ENCODE peak calls at places on chromosome 14, in four cellular contexts. Q is tibial nerve, I is cardiac fibroblast, W is brain microvascular endothelial cell. D is an unnamed sample.
A peak's percentile ranks its signal among the peaks of the same experiment; 100 is the strongest.

GRCh38 chr14:71725802-71726638 is 206.2 kb upstream of the RGS6 start:
- DNase-seq in Q (no peak), I (peak; percentile 81), W (peak; percentile 47), D (no peak)

GRCh38 chr14:82488473-82488872 is 954.8 kb upstream of the SEL1L start:
- DNase-seq in Q (no peak), W (no peak), I (no peak), D (no peak)

GRCh38 chr14:50008562-50009355 is 107.6 kb downstream of the VCPKMT start:
- DNase-seq in Q (no peak), I (no peak), W (no peak), D (no peak)

GRCh38 chr14:71482701-71483100 is 449.5 kb upstream of the RGS6 start:
- DNase-seq in I (peak; percentile 57), Q (no peak), W (peak; percentile 36), D (no peak)

GRCh38 chr14:31027847-31028246 is 1.7 kb upstream of the STRN3 start:
- DNase-seq in Q (no peak), W (no peak), I (no peak), D (no peak)

GRCh38 chr14:61344437-61345143 is 23.2 kb downstream of the PRKCH start:
- DNase-seq in W (no peak), I (no peak), Q (no peak), D (no peak)

GRCh38 chr14:100305446-100306255 is 593 bp downstream of the SLC25A29 start:
- DNase-seq in Q (no peak), I (no peak), W (no peak), D (peak; percentile 27)

GRCh38 chr14:37602605-37603453 is 7.4 kb downstream of the TTC6 start:
- DNase-seq in Q (no peak), W (no peak), I (no peak), D (no peak)

GRCh38 chr14:75170797-75171196 is 5.6 kb downstream of the TMED10 start:
- DNase-seq in W (no peak), Q (no peak), I (peak; percentile 33), D (no peak)

GRCh38 chr14:80988742-80989429 is 33.5 kb downstream of the TSHR start:
- DNase-seq in Q (no peak), W (peak; percentile 10), I (no peak), D (no peak)

GRCh38 chr14:60331201-60332045 is 82.4 kb downstream of the PPM1A start:
- DNase-seq in Q (peak; percentile 64), I (peak; percentile 53), W (peak; percentile 51), D (peak; percentile 89)

GRCh38 chr14:77986808-77987207 is 183.4 kb upstream of the NRXN3 start:
- DNase-seq in W (no peak), I (no peak), Q (no peak), D (no peak)

GRCh38 chr14:50303744-50304471 is 8.1 kb downstream of the L2HGDH start:
- DNase-seq in W (no peak), Q (no peak), I (peak; percentile 79), D (no peak)

GRCh38 chr14:25122188-25122587 is 72.2 kb upstream of the STXBP6 start:
- DNase-seq in Q (no peak), I (peak; percentile 19), W (no peak), D (no peak)

GRCh38 chr14:61584258-61584657 is 111.1 kb upstream of the HIF1A start:
- DNase-seq in Q (no peak), W (peak; percentile 87), I (peak; percentile 54), D (no peak)

GRCh38 chr14:34931206-34931605 is 51.6 kb upstream of the SRP54 start:
- DNase-seq in I (peak; percentile 23), W (no peak), Q (no peak), D (no peak)

GRCh38 chr14:20093442-20093841 is 17.1 kb upstream of the OR4K17 start:
- DNase-seq in I (no peak), W (no peak), Q (no peak), D (no peak)

GRCh38 chr14:97453991-97454390 is 656.8 kb downstream of the VRK1 start:
- DNase-seq in W (no peak), Q (no peak), I (no peak), D (no peak)

GRCh38 chr14:64788706-64789105 is 84.5 kb downstream of the PLEKHG3 start:
- DNase-seq in I (peak; percentile 85), W (peak; percentile 94), Q (peak; percentile 15), D (no peak)

GRCh38 chr14:65502676-65503124 is 90.2 kb downstream of the FUT8 start:
- DNase-seq in W (peak; percentile 70), I (peak; percentile 63), Q (no peak), D (no peak)

GRCh38 chr14:35470775-35471174 is 63.2 kb upstream of the INSM2 start:
- DNase-seq in Q (no peak), W (peak; percentile 43), I (peak; percentile 26), D (no peak)

GRCh38 chr14:25537846-25538455 is 488.0 kb upstream of the STXBP6 start:
- DNase-seq in Q (no peak), I (no peak), W (no peak), D (peak; percentile 37)

GRCh38 chr14:95319312-95320075 is at the start of gene CLMN:
- DNase-seq in Q (no peak), W (no peak), I (peak; percentile 25), D (peak; percentile 27)

GRCh38 chr14:60051690-60052324 is 39.9 kb upstream of the PCNX4 start:
- DNase-seq in W (no peak), Q (no peak), I (peak; percentile 48), D (no peak)

GRCh38 chr14:73973497-73973896 is 23.4 kb downstream of the COQ6 start:
- DNase-seq in I (no peak), Q (no peak), W (no peak), D (no peak)

GRCh38 chr14:80275208-80275850 is 64.0 kb upstream of the DIO2 start:
- DNase-seq in I (peak; percentile 51), Q (no peak), W (peak; percentile 29), D (no peak)

GRCh38 chr14:70166530-70167203 is 22.1 kb downstream of the SLC8A3 start:
- DNase-seq in I (no peak), Q (no peak), W (no peak), D (no peak)

GRCh38 chr14:23358553-23359166 is 6.0 kb upstream of the SLC22A17 start:
- DNase-seq in I (no peak), Q (no peak), W (no peak), D (no peak)

GRCh38 chr14:61504841-61505340 is 183.5 kb downstream of the PRKCH start:
- DNase-seq in W (no peak), Q (no peak), I (no peak), D (no peak)

GRCh38 chr14:55968741-55969140 is 149.5 kb upstream of the PELI2 start:
- DNase-seq in I (peak; percentile 39), Q (no peak), W (no peak), D (no peak)

GRCh38 chr14:23610090-23610814 is 25.9 kb upstream of the DHRS2 start:
- DNase-seq in I (no peak), Q (no peak), W (no peak), D (no peak)

GRCh38 chr14:67850066-67850830 is 30.7 kb downstream of the RAD51B start:
- DNase-seq in I (no peak), Q (no peak), W (no peak), D (no peak)

GRCh38 chr14:33432407-33433023 is 493.8 kb downstream of the NPAS3 start:
- DNase-seq in W (peak; percentile 66), I (peak; percentile 61), Q (peak; percentile 24), D (no peak)
- TF ChIP-seq CTCF in W (peak; percentile 68), I (peak; percentile 57), Q (no peak), D (peak; percentile 72)

DNA sequence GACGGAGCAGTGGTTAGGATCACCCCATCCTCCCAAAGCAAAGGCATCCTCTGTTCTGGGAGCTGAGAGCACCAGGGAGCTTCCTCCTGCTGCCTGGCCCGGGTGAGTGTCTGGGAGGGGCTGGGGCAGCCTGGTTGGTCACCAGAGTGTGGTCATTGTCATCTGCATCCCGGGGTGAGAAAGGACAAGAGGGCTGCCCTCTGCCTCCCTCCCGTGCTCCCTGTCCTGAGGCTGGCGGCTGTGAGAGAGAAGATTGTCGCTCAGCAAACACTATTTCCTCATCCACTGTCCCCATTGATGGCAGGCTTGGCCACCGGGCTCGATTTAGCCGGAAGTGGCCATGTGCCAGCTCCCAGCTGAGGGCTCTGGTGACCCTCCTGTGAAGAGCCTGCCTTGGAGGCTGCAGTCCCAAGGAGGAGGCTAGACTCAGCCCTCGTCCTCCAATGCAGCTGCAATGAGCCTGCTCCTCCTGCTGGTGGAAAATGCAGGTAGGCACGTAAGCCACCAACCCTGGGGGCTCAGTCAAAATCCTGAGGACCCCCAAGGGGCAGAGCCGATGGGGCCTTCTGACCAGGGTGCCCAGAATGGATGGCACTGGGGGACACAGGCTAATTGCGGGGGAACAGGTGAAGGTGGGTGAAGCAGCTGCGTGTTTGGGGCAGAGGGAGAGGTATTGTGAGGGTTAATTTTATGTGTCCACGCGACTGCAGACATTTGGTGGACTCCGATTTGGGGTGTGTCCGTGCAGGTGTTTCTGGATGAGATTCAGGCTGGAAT is 155.7 kb downstream of the KIF26A start:
- DNase-seq in W (no peak), Q (no peak), I (no peak), D (no peak)
- TF ChIP-seq CTCF in W (no peak), Q (no peak), I (no peak), D (peak; percentile 33)

DNA sequence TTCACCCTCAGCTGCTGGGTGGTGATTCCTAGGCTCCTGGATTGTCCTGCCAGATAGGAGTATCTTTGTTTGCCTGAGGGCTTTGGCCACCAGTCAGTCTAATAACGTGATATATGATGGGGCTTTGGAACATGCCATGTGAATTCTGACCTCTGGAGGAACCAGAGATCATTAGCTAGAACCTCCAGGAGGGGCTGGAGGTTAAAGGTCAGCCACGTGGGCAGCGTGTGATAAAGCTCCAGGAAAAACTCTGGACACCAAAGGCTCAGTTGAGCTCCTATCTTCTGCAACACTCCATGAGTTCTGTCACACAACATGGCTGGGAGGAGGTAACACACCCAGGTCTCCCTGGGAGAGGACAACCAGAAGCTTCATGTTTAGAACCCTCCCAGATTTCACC is 251.1 kb downstream of the DAD1 start:
- DNase-seq in I (no peak), W (no peak), Q (no peak), D (no peak)
- TF ChIP-seq CTCF in I (no peak), W (no peak), Q (no peak), D (no peak)

DNA sequence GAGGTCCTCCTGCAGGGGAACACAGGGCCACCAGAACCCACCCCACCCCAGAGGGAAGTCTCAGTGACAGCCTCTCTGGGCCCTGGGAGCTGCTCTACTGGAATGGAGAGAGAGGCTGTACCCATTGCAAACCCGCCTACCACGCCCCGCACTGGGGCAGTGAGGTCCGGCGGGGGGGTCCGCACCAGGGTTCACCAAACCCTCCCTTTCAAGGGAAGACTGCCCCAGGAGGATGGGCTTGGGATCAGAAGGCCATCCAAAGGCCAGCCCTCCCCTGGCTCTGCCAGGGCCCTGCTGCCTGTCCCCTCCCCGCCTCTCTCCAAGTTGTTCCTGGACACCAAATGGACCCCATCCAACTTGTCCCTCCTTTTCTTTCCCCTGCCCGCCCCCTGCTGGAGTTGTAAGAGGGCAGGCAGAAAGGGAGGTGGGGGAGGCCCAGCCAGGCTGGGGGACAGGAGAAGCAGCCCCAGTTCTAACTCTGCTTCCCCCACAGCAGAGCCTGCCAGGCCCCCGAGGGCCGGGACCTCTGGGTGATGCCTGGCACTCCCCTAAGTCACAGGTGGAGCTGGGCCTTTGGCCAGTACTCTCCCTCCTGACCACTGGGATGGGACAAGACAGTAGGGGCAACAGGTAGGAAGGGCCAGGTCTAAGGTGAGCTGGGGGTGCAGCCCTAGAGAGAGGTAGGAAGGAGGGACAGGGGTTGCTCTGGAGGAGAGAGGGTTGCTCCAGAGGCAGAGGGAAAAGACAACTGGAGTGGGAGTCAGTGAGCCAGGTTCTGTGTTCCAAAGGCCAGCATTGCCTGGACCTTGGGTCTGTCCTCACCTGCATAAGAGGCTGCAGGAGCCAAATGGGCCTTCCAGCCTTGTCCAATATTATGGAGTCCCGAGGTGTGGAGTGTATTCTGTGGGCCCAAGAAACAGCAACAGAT is 3.2 kb upstream of the DIO3 start:
- DNase-seq in I (peak; percentile 11), Q (peak; percentile 68), W (no peak), D (no peak)
- TF ChIP-seq CTCF in I (no peak), Q (peak; percentile 18), W (peak; percentile 10), D (no peak)